ENCODE peak calls at places on chromosomes 11 and 22, in ten cellular contexts. L is ELF-1, D is iris pigment epithelial cell, Y is HS-5, W is HCEC 1CT, M is activated T-cell treated with anti-CD3 and anti-CD28 coated beads for 24 hours, V is NCI-H1105 treated with DMSO at 0.1 percent for 48 hours, P is T-cell, U is right lobe of liver, Q is mesenteric fat pad. G is an unnamed sample.

GRCh38 chr11:80930038-80930437 is 1489.2 kb upstream of the TENM4 start:
- DNase-seq in L (no peak), D (no peak), Y (no peak), W (no peak), M (no peak), V (no peak), P (no peak), U (no peak), Q (no peak), G (no peak)

GRCh38 chr11:120149246-120149645 is 11.3 kb upstream of the TRIM29 start:
- DNase-seq in L (no peak), D (no peak), Y (no peak), W (no peak), M (no peak), V (no peak), P (no peak), U (no peak), Q (no peak), G (no peak)

GRCh38 chr11:55697817-55698216 is 35.8 kb downstream of the OR4C6 start:
- DNase-seq in L (no peak), D (no peak), Y (no peak), W (no peak), M (no peak), V (no peak), P (no peak), U (no peak), Q (no peak), G (no peak)

GRCh38 chr11:111379500-111380136 is 543 bp upstream of the POU2AF1 start:
- DNase-seq in L (no peak), D (no peak), Y (no peak), W (no peak), M (no peak), V (no peak), P (no peak), U (no peak), Q (no peak), G (no peak)

GRCh38 chr11:111540114-111540920 is at the start of gene LAYN:
- DNase-seq in L (peak; percentile 71), D (peak; percentile 61), Y (no peak), W (peak; percentile 49), M (no peak), V (peak; percentile 49), P (no peak), U (peak; percentile 57), Q (no peak), G (peak; percentile 85)

GRCh38 chr11:46120361-46120710 is 918 bp downstream of the PHF21A start:
- DNase-seq in L (no peak), D (no peak), Y (no peak), W (no peak), M (no peak), V (no peak), P (no peak), U (peak; percentile 68), Q (no peak), G (no peak)

GRCh38 chr11:112834277-112834755 is 126.9 kb upstream of the NCAM1 start:
- DNase-seq in L (no peak), D (no peak), Y (no peak), W (no peak), M (no peak), V (peak; percentile 79), P (no peak), U (peak; percentile 75), Q (no peak), G (no peak)

GRCh38 chr11:35303596-35304392 is 115.6 kb downstream of the SLC1A2 start:
- DNase-seq in L (no peak), D (peak; percentile 88), Y (no peak), W (peak; percentile 88), M (no peak), V (no peak), P (no peak), U (peak; percentile 66), Q (no peak), G (no peak)

GRCh38 chr11:109329716-109330115 is 92.3 kb upstream of the C11orf87 start:
- DNase-seq in L (no peak), D (no peak), Y (no peak), W (no peak), M (no peak), V (no peak), P (no peak), U (no peak), Q (no peak), G (no peak)

GRCh38 chr22:39999144-39999757 is 4.5 kb downstream of the FAM83F start:
- DNase-seq in L (peak; percentile 68), D (peak; percentile 98), Y (no peak), W (peak; percentile 74), M (no peak), V (no peak), P (no peak), U (no peak), Q (no peak), G (no peak)

GRCh38 chr22:32695451-32695891 is 106.0 kb upstream of the TIMP3 start:
- DNase-seq in L (no peak), D (peak; percentile 71), Y (peak; percentile 63), W (no peak), M (no peak), V (no peak), P (no peak), U (no peak), Q (no peak), G (no peak)

GRCh38 chr11:13073119-13073981 is 64.2 kb downstream of the RASSF10 start:
- DNase-seq in L (peak; percentile 65), D (peak; percentile 54), Y (peak; percentile 22), W (peak; percentile 4), M (no peak), V (no peak), P (no peak), U (no peak), Q (no peak), G (no peak)

GRCh38 chr11:131710511-131710910 is 340.1 kb downstream of the NTM start:
- DNase-seq in L (no peak), D (peak; percentile 8), Y (no peak), W (peak; percentile 72), M (no peak), V (no peak), P (no peak), U (no peak), Q (no peak), G (no peak)

GRCh38 chr11:70834984-70835560 is 417.3 kb downstream of the SHANK2 start:
- DNase-seq in L (no peak), D (no peak), Y (no peak), W (no peak), M (no peak), V (no peak), P (no peak), U (no peak), Q (no peak), G (no peak)

G was measured in osteocyte.